ENCODE peak calls at places on chromosomes 12 and 14, in nine cellular contexts. O, G, P, V, J, N, U, E and A are unnamed samples.

GRCh38 chr12:94171595-94171930 is 23.2 kb downstream of the PLXNC1 start:
- DNase-seq in O (no peak), V (no peak), N (no peak), G (no peak), P (no peak), E (no peak), J (no peak), U (no peak), A (no peak)

GRCh38 chr14:101476931-101477553 is 84.3 kb upstream of the DIO3 start:
- DNase-seq in N (peak; percentile 68), U (no peak), G (no peak), O (no peak), J (peak; percentile 53), P (no peak), E (peak; percentile 55), V (no peak), A (peak; percentile 7)

GRCh38 chr12:8992086-8992409 is 2.7 kb downstream of the KLRG1 start:
- DNase-seq in G (no peak), J (no peak), N (no peak), E (no peak), U (no peak), O (no peak), V (no peak), P (no peak), A (no peak)

GRCh38 chr12:16606201-16606849 is 363 bp upstream of the LMO3 start:
- DNase-seq in E (peak; percentile 76), G (peak; percentile 48), J (peak; percentile 56), O (no peak), U (no peak), N (no peak), V (no peak), P (no peak), A (no peak)

GRCh38 chr14:70567791-70568190 is 32.7 kb downstream of the MED6 start:
- DNase-seq in O (no peak), P (peak; percentile 36), V (no peak), N (no peak), U (no peak), G (no peak), E (peak; percentile 54), J (no peak), A (no peak)

GRCh38 chr12:48119834-48120195 is 651 bp downstream of the PFKM start:
- DNase-seq in G (no peak), E (no peak), J (no peak), O (no peak), N (no peak), V (no peak), U (no peak), P (no peak), A (no peak)

GRCh38 chr14:24285351-24285750 is 14.0 kb upstream of the RABGGTA start:
- DNase-seq in E (no peak), O (no peak), V (no peak), G (no peak), N (no peak), J (no peak), U (no peak), P (no peak), A (no peak)

GRCh38 chr14:75298187-75298985 is 19.8 kb downstream of the FOS start:
- DNase-seq in G (peak; percentile 67), N (no peak), J (no peak), P (no peak), U (no peak), E (no peak), V (peak; percentile 66), O (no peak), A (no peak)

GRCh38 chr14:104563191-104563741 is 16.3 kb upstream of the C14orf180 start:
- DNase-seq in O (no peak), E (no peak), J (no peak), G (peak; percentile 13), N (no peak), P (no peak), U (no peak), V (no peak), A (no peak)

GRCh38 chr12:104501115-104501514 is 44.4 kb downstream of the CHST11 start:
- DNase-seq in N (no peak), E (no peak), U (no peak), P (no peak), O (no peak), G (no peak), J (no peak), V (no peak), A (no peak)